ENCODE peak calls at places on chromosomes 7 and 10, in four cellular contexts. J, Z, E and O are unnamed samples.

GRCh38 chr7:96548664-96549063 is 161.0 kb downstream of the SEM1 start:
- DNase-seq in J (no peak), Z (no peak), E (peak; percentile 76), O (no peak)

GRCh38 chr7:141102436-141102835 is 28.6 kb downstream of the TMEM178B start:
- DNase-seq in J (no peak), Z (no peak), E (no peak), O (no peak)

GRCh38 chr7:155020996-155021395 is 18.1 kb upstream of the PAXIP1 start:
- DNase-seq in Z (no peak), J (no peak), E (no peak), O (peak; percentile 20)

GRCh38 chr7:151699147-151699546 is 177.8 kb downstream of the PRKAG2 start:
- DNase-seq in J (peak; percentile 16), Z (no peak), E (no peak), O (no peak)

GRCh38 chr7:141071855-141072547 is 1.9 kb upstream of the TMEM178B start:
- DNase-seq in E (no peak), Z (no peak), J (no peak), O (peak; percentile 46)

GRCh38 chr10:33859319-33860022 is 525.0 kb upstream of the NRP1 start:
- DNase-seq in J (no peak), E (no peak), Z (no peak), O (no peak)

GRCh38 chr7:144256112-144256511 is 8.5 kb downstream of the OR2A7 start:
- DNase-seq in E (no peak), Z (no peak), J (peak; percentile 12), O (peak; percentile 12)

GRCh38 chr10:95241533-95241932 is 47.5 kb downstream of the ACSM6 start:
- DNase-seq in Z (no peak), J (no peak), E (no peak), O (no peak)

GRCh38 chr7:93046641-93047040 is 71.1 kb downstream of the SAMD9 start:
- DNase-seq in J (peak; percentile 93), Z (no peak), E (peak; percentile 71), O (no peak)

GRCh38 chr7:98399903-98400537 is 870 bp downstream of the BAIAP2L1 start:
- DNase-seq in Z (no peak), J (peak; percentile 35), E (no peak), O (peak; percentile 48)

GRCh38 chr7:83921798-83922607 is 272.6 kb downstream of the SEMA3A start:
- DNase-seq in E (no peak), J (no peak), Z (no peak), O (no peak)

GRCh38 chr7:23074443-23075244 is 30.9 kb upstream of the KLHL7 start:
- DNase-seq in E (peak; percentile 79), Z (no peak), J (no peak), O (no peak)

GRCh38 chr7:45239486-45239885 is 81.9 kb downstream of the RAMP3 start:
- DNase-seq in Z (no peak), E (no peak), J (no peak), O (no peak)

GRCh38 chr10:119502214-119502613 is 40.3 kb downstream of the RGS10 start:
- DNase-seq in J (no peak), Z (no peak), E (no peak), O (no peak)

GRCh38 chr7:68511281-68511680 is 1087.0 kb upstream of the AUTS2 start:
- DNase-seq in Z (no peak), J (no peak), E (no peak), O (peak; percentile 10)

GRCh38 chr10:132396495-132397035 is 435 bp upstream of the PWWP2B start:
- DNase-seq in E (peak; percentile 26), J (peak; percentile 55), Z (no peak), O (no peak)

GRCh38 chr10:70917635-70918034 is 29.3 kb upstream of the PCBD1 start:
- DNase-seq in Z (no peak), J (no peak), E (no peak), O (no peak)

GRCh38 chr10:46549171-46550075 is 7.0 kb downstream of the GPRIN2 start:
- DNase-seq in Z (no peak), E (no peak), J (no peak), O (peak; percentile 17)

GRCh38 chr10:76727009-76727408 is 910.6 kb downstream of the KCNMA1 start:
- DNase-seq in Z (no peak), E (no peak), J (no peak), O (no peak)

GRCh38 chr7:82567841-82568240 is 124.3 kb upstream of the CACNA2D1 start:
- DNase-seq in Z (no peak), E (no peak), J (no peak), O (no peak)

GRCh38 chr7:43694399-43694748 is 34.9 kb downstream of the COA1 start:
- DNase-seq in Z (no peak), E (peak; percentile 16), J (no peak), O (no peak)

GRCh38 chr10:78772083-78772482 is 296.7 kb upstream of the ZMIZ1 start:
- DNase-seq in Z (no peak), J (no peak), E (no peak), O (no peak)
- TF ChIP-seq NR2C2 in Z (no peak), J (no peak), E (no peak), O (no peak)

GRCh38 chr10:83153714-83154113 is 985.6 kb upstream of the GHITM start:
- DNase-seq in E (no peak), Z (no peak), J (no peak), O (no peak)
- TF ChIP-seq NR2C2 in E (no peak), Z (no peak), J (no peak), O (no peak)

GRCh38 chr10:100534726-100535125 is 1.0 kb upstream of the HIF1AN start:
- DNase-seq in E (no peak), Z (no peak), J (no peak), O (no peak)
- TF ChIP-seq NR2C2 in E (no peak), Z (no peak), J (no peak), O (no peak)

DNA sequence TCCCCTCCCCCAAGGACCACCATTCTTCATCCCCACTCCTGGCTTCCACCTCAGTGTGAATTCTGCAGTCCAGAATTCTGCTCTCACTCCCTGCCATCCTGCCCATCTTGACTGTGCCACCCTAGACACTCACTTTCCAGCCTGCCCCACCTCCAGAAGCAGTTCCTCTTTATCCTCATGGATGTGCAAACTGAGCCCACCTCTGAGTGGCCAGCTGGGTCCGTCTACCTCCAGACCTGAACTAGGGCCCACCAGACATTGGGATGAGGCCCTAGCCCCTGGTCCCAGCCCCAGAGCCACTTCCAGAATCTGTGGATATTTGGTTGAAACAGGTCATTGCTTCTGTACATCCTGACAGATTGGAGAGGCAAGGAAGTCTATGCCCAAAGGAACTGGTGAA is 58.5 kb downstream of the GRID1 start:
- DNase-seq in J (no peak), Z (no peak), E (no peak), O (no peak)
- TF ChIP-seq NR2C2 in J (no peak), Z (no peak), E (no peak), O (no peak)

DNA sequence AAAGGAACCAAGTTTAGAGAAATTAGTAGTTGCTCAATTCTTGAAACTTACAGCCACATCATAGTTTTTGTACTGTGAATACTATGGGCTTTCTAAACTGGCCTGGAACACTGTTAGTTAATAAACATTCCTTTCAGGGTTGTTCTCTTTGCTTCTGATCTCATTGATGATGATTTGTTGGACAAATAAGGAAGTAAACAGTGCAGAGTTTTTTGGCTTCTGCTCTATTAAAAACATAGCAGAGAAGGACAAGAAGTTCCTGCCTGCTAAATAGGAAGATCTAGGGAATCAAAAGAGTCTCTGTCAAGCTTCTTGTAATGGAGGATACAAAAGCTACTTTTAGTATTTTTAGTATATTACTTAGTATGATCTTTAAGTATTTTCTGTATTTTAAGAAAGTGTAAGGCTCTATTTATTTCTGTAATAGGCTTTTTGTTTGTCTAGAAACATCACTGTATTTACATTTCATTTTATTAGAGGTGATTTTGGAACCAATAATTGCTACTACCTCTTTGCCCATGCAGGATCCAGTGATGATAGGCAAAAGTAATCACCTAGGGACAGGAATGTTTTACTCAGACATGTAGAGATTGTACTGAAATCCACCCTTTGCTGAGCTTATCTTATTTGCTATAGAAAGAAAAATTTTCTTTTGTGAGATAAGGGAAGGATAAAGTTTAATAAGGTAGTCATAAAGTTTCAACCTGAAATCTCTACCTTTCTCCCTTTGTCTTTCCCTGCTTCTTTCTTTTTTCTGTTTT is 73.3 kb downstream of the MKLN1 start:
- DNase-seq in E (peak; percentile 16), J (no peak), Z (no peak), O (no peak)
- TF ChIP-seq NR2C2 in E (no peak), J (no peak), Z (no peak), O (no peak)

DNA sequence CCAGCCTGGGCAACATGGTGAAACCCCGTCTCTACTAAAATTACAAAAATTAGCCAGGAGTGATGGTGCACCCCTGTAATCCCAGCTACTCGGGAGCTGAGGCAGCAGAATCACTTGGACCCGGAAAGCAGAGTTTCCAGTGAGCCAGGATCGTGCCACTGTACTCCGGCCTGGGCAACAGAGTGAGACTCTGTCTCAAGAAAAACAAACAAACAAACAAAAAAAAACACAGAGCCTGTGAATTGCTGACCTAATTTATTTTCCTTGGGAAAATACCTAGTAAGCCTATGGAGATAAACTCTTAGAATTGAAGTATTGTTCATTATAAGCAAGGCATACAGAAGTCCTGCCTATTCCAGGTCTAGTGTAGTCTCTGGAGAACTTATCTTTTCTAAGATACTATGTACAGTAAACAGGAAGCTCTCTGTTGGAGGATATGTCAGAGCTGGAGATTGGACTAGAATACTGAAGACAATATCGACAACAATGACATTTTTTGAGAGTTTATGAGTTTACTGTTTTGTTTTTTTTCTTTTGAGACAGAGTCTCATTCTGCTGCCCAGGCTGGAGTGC is 14.9 kb downstream of the GTF2I start:
- DNase-seq in J (no peak), E (no peak), Z (no peak), O (no peak)
- TF ChIP-seq NR2C2 in J (no peak), E (no peak), Z (no peak), O (no peak)